ENCODE peak calls at places on chromosome 9, in four cellular contexts. One of them, this sample, is unnamed.

GRCh38 chr9:121299467-121300282 is 31.7 kb downstream of the GSN start:
- DNase-seq in heart left ventricle: peak; percentile 88
- DNase-seq in uterus: peak; percentile 76
- DNase-seq in testis: no peak
- DNase-seq in this sample: peak; percentile 42

GRCh38 chr9:33263936-33264472 is 504 bp downstream of the BAG1 start:
- DNase-seq in uterus: peak; percentile 56
- DNase-seq in testis: peak; percentile 63
- DNase-seq in heart left ventricle: peak; percentile 62
- DNase-seq in this sample: peak; percentile 27

GRCh38 chr9:71819115-71819739 is 50.9 kb upstream of the CEMIP2 start:
- DNase-seq in heart left ventricle: peak; percentile 25
- DNase-seq in uterus: no peak
- DNase-seq in testis: peak; percentile 52
- DNase-seq in this sample: peak; percentile 29

GRCh38 chr9:77575785-77576184 is 72.3 kb downstream of the GNA14 start:
- DNase-seq in heart left ventricle: no peak
- DNase-seq in uterus: no peak
- DNase-seq in testis: peak; percentile 23
- DNase-seq in this sample: no peak

GRCh38 chr9:89079421-89079820 is 88.2 kb downstream of the S1PR3 start:
- DNase-seq in testis: no peak
- DNase-seq in uterus: no peak
- DNase-seq in heart left ventricle: no peak
- DNase-seq in this sample: no peak

GRCh38 chr9:125732562-125732961 is 14.6 kb upstream of the PBX3 start:
- DNase-seq in uterus: no peak
- DNase-seq in heart left ventricle: no peak
- DNase-seq in testis: no peak
- DNase-seq in this sample: no peak

GRCh38 chr9:124697326-124698200 is 73.5 kb downstream of the NR6A1 start:
- DNase-seq in testis: no peak
- DNase-seq in heart left ventricle: no peak
- DNase-seq in uterus: no peak
- DNase-seq in this sample: no peak

GRCh38 chr9:90906316-90907055 is 104.9 kb downstream of the SYK start:
- DNase-seq in heart left ventricle: no peak
- DNase-seq in testis: no peak
- DNase-seq in uterus: no peak
- DNase-seq in this sample: no peak

GRCh38 chr9:129823163-129823933 is 588 bp downstream of the TOR1A start:
- DNase-seq in uterus: no peak
- DNase-seq in testis: peak; percentile 44
- DNase-seq in heart left ventricle: peak; percentile 25
- DNase-seq in this sample: peak; percentile 64

GRCh38 chr9:112112941-112113399 is 62.1 kb downstream of the SUSD1 start:
- DNase-seq in heart left ventricle: no peak
- DNase-seq in uterus: no peak
- DNase-seq in testis: no peak
- DNase-seq in this sample: peak; percentile 52

GRCh38 chr9:94654165-94654894 is 15.0 kb upstream of the FBP1 start:
- DNase-seq in uterus: no peak
- DNase-seq in testis: no peak
- DNase-seq in heart left ventricle: no peak
- DNase-seq in this sample: no peak

GRCh38 chr9:36924071-36924470 is 110.0 kb downstream of the PAX5 start:
- DNase-seq in uterus: no peak
- DNase-seq in testis: no peak
- DNase-seq in heart left ventricle: no peak
- DNase-seq in this sample: no peak

GRCh38 chr9:122087406-122088200 is 5.5 kb downstream of the TTLL11 start:
- DNase-seq in heart left ventricle: no peak
- DNase-seq in testis: no peak
- DNase-seq in uterus: no peak
- DNase-seq in this sample: no peak

GRCh38 chr9:129054163-129054851 is 17.9 kb downstream of the MIGA2 start:
- DNase-seq in heart left ventricle: no peak
- DNase-seq in uterus: no peak
- DNase-seq in testis: no peak
- DNase-seq in this sample: no peak

GRCh38 chr9:121939643-121940042 is 153.5 kb downstream of the TTLL11 start:
- DNase-seq in uterus: no peak
- DNase-seq in heart left ventricle: no peak
- DNase-seq in testis: no peak
- DNase-seq in this sample: no peak

GRCh38 chr9:33042528-33042927 is 17.5 kb downstream of the DNAJA1 start:
- DNase-seq in heart left ventricle: no peak
- DNase-seq in testis: no peak
- DNase-seq in uterus: no peak
- DNase-seq in this sample: no peak

GRCh38 chr9:135035781-135036760 is 51.4 kb upstream of the OLFM1 start:
- DNase-seq in testis: no peak
- DNase-seq in uterus: peak; percentile 1
- DNase-seq in heart left ventricle: peak; percentile 3
- DNase-seq in this sample: no peak

GRCh38 chr9:127608104-127608966 is 3.7 kb upstream of the STXBP1 start:
- DNase-seq in heart left ventricle: peak; percentile 81
- DNase-seq in uterus: peak; percentile 84
- DNase-seq in testis: peak; percentile 84
- DNase-seq in this sample: peak; percentile 99

GRCh38 chr9:134864821-134865190 is 15.8 kb upstream of the FCN2 start:
- DNase-seq in heart left ventricle: no peak
- DNase-seq in testis: peak; percentile 9
- DNase-seq in uterus: no peak
- DNase-seq in this sample: no peak

GRCh38 chr9:92808726-92809451 is 44.3 kb upstream of the BICD2 start:
- DNase-seq in testis: peak; percentile 78
- DNase-seq in uterus: peak; percentile 67
- DNase-seq in heart left ventricle: peak; percentile 62
- DNase-seq in this sample: peak; percentile 80

GRCh38 chr9:77981332-77981731 is 50.3 kb downstream of the GNAQ start:
- DNase-seq in heart left ventricle: no peak
- DNase-seq in testis: no peak
- DNase-seq in uterus: no peak
- DNase-seq in this sample: no peak

GRCh38 chr9:89821081-89821480 is 216.3 kb downstream of the GADD45G start:
- DNase-seq in testis: peak; percentile 16
- DNase-seq in uterus: no peak
- DNase-seq in heart left ventricle: no peak
- DNase-seq in this sample: no peak

GRCh38 chr9:82560457-82560904 is 502.5 kb downstream of the RASEF start:
- DNase-seq in heart left ventricle: no peak
- DNase-seq in uterus: no peak
- DNase-seq in testis: no peak
- DNase-seq in this sample: no peak

DNA sequence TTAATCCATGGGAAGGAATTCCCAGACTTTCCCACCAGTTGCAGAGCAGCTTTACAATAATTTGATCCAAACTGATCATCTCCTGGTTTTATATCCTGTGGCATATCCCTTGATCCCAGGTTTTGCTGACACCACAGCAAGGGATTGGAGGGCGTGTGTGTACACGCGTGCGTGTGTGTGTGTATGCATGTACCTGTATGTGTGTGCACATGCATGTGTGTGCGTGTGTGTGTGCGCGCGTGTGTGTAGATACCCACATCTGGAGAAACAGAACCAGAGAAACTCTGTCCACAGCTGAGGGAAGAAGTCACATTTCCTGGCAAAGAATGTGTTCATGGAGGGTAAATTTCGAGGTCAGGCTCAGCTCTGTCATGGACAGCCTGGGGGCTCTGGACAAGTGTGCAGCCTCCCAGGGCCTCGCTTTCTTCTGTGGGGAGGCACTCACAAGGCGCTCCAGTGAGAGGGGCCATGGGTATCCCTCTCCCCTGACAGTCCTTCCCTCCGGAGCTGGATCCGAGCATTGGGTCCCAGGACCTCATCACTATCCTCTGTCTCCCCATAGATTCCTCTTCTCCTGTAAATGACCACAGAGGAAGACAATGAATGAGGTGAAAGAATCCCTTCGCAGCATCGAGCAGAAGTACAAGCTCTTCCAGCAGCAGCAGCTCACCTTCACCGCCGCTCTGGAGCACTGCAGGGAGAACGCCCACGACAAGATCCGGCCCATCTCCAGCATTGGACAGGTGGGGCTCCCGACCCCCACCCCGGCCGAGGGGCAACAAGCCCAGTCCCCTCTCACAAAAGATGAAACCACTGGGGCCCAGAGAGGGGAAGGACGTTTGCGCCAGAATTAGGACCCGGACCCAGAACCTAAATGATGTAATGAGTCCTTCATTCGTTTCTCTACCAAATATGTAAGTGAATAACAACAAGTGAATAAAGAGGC is 4.9 kb downstream of the SPACA9 start:
- DNase-seq in uterus: no peak
- DNase-seq in testis: no peak
- DNase-seq in heart left ventricle: no peak
- DNase-seq in this sample: no peak
- H3K27me3 ChIP-seq in uterus: no peaks in the 10 kb centered on the region
- H3K27me3 ChIP-seq in testis: no peaks in the 10 kb centered on the region
- H3K27me3 ChIP-seq in heart left ventricle: no peaks in the 10 kb centered on the region
- H3K27me3 ChIP-seq in this sample: no peaks in the 10 kb centered on the region

GRCh38 chr9:109387856-109388255 is 67.0 kb upstream of the EPB41L4B start:
- DNase-seq in heart left ventricle: no peak
- DNase-seq in uterus: no peak
- DNase-seq in testis: no peak
- DNase-seq in this sample: no peak

GRCh38 chr9:109383356-109383755 is 62.5 kb upstream of the EPB41L4B start:
- DNase-seq in testis: no peak
- DNase-seq in heart left ventricle: no peak
- DNase-seq in uterus: no peak
- DNase-seq in this sample: no peak

GRCh38 chr9:109387206-109387605 is 66.3 kb upstream of the EPB41L4B start:
- DNase-seq in heart left ventricle: no peak
- DNase-seq in testis: no peak
- DNase-seq in uterus: no peak
- DNase-seq in this sample: peak; percentile 51

GRCh38 chr9:109383947-109384346 is 63.1 kb upstream of the EPB41L4B start:
- DNase-seq in testis: no peak
- DNase-seq in uterus: no peak
- DNase-seq in heart left ventricle: no peak
- DNase-seq in this sample: no peak

DNA sequence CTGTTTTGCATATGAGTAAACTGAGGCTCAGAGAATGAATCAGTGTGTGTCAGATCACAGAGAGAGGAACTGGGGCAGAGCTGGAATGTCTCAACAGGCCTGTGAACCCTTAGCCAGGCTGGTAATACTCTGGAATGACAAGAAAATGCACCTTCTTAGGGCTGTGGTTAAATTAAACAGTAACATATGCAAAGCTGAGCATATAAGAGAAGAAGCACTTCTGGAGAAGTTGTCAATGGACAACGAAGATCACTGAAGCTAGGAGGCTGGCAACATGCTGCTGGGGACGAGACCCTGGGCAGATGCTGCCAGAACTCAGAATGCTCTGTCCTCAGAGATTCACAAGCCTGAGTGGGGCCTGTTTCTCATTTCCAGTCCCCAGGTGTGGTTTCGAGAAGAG is 64.6 kb upstream of the EPB41L4B start:
- DNase-seq in testis: no peak
- DNase-seq in heart left ventricle: no peak
- DNase-seq in uterus: no peak
- DNase-seq in this sample: no peak
- H3K36me3 ChIP-seq in testis: no peaks in the 10 kb centered on the region
- H3K36me3 ChIP-seq in heart left ventricle: peaks cover 94% of the 10 kb centered on the region
- H3K36me3 ChIP-seq in uterus: no peaks in the 10 kb centered on the region
- H3K36me3 ChIP-seq in this sample: no peaks in the 10 kb centered on the region

GRCh38 chr9:21565137-21565536 is 83.0 kb upstream of the IFNE start:
- DNase-seq in heart left ventricle: no peak
- DNase-seq in testis: no peak
- DNase-seq in uterus: no peak
- DNase-seq in this sample: no peak
- TF ChIP-seq CTCF in heart left ventricle: no peak
- TF ChIP-seq CTCF in testis: no peak
- TF ChIP-seq CTCF in uterus: no peak
- TF ChIP-seq CTCF in this sample: no peak

DNA sequence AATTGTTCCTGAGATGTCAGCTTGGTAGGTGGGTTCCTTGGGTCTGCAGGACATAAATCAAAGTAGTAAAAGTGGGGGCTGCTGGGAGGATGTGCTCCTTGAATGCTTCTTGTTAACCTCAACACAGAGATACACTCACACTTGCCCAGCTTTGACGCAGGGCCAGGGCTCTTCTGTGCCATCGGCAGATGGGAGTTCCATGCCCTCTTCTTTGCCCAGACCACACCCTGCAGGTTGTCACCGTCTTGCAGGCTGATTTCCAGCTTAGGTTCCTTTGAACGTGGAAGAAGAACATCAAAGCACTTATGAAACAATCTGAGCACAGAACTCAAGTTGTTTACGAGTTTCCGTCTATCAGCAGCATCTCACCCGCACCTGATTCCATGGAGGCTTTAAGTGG is 11.0 kb downstream of the DBH start:
- DNase-seq in heart left ventricle: no peak
- DNase-seq in uterus: no peak
- DNase-seq in testis: no peak
- DNase-seq in this sample: no peak
- H3K27me3 ChIP-seq in heart left ventricle: peaks cover 18% of the 10 kb centered on the region
- H3K27me3 ChIP-seq in uterus: no peaks in the 10 kb centered on the region
- H3K27me3 ChIP-seq in testis: no peaks in the 10 kb centered on the region
- H3K27me3 ChIP-seq in this sample: no peaks in the 10 kb centered on the region

GRCh38 chr9:114344188-114344566 is 14.5 kb downstream of the ORM2 start:
- DNase-seq in testis: no peak
- DNase-seq in heart left ventricle: no peak
- DNase-seq in uterus: no peak
- DNase-seq in this sample: no peak
- H3K36me3 ChIP-seq in testis: no peaks in the 10 kb centered on the region
- H3K36me3 ChIP-seq in heart left ventricle: peaks cover 100% of the 10 kb centered on the region
- H3K36me3 ChIP-seq in uterus: no peaks in the 10 kb centered on the region
- H3K36me3 ChIP-seq in this sample: peaks cover 99% of the 10 kb centered on the region

DNA sequence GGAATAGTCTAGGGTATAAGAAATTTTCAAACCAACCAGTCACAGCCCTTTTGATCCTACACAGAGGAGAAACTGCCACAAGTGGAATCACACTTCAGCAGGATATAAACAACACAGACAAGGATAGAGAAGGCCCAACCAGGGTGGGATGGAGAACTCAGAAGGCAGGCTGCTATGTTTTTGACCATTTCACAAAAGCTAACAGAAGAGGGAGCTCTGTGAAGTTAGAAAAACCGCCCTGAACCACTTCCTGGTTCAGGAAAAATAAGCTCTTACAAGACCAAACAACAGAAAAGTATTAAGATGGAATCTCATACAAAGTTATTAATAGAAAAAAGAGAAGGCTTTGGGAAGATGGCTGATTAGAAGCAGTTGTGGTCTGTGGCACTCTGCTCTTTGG is 960 bp upstream of the IFNB1 start:
- DNase-seq in heart left ventricle: no peak
- DNase-seq in uterus: no peak
- DNase-seq in testis: no peak
- DNase-seq in this sample: no peak
- TF ChIP-seq CTCF in heart left ventricle: no peak
- TF ChIP-seq CTCF in uterus: no peak
- TF ChIP-seq CTCF in testis: no peak
- TF ChIP-seq CTCF in this sample: no peak

DNA sequence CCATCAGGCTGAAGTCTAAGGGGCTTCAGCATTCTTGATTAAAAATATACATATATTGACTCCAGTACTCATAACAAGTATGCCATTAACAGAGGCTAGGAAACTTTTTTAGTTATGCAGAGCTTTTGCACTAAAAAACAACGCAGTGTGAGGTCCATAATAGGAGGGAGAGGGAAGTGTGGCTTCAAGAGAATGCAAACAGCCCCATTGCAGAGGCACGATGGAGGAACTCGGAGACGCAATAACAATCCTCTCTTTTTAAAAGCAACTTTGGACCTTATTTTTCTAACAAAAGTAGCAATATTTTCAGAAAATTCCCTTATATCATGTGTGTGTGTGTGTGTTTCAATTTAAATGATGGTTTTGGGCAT is 150.0 kb upstream of the PTCH1 start:
- DNase-seq in heart left ventricle: no peak
- DNase-seq in uterus: no peak
- DNase-seq in testis: no peak
- DNase-seq in this sample: no peak
- H3K27me3 ChIP-seq in heart left ventricle: peaks cover 17% of the 10 kb centered on the region
- H3K27me3 ChIP-seq in uterus: no peaks in the 10 kb centered on the region
- H3K27me3 ChIP-seq in testis: no peaks in the 10 kb centered on the region
- H3K27me3 ChIP-seq in this sample: no peaks in the 10 kb centered on the region

This sample was measured in WERI-Rb-1.